ENCODE peak calls at places on chromosome 20, in six cellular contexts. O, P, N, Q, G and X are unnamed samples.

GRCh38 chr20:44137210-44137781 is 49.7 kb downstream of the JPH2 start:
- DNase-seq in P (no peak), G (no peak), O (no peak), N (peak; percentile 41), Q (no peak), X (no peak)

GRCh38 chr20:19889011-19889953 is 127.9 kb upstream of the NAA20 start:
- DNase-seq in G (no peak), P (no peak), O (peak; percentile 42), N (peak; percentile 32), Q (no peak), X (peak; percentile 80)

GRCh38 chr20:36231331-36231730 is 4.9 kb upstream of the AAR2 start:
- DNase-seq in N (no peak), P (no peak), G (no peak), Q (no peak), O (no peak), X (no peak)

GRCh38 chr20:46695888-46696287 is 6.6 kb upstream of the TP53RK start:
- DNase-seq in N (no peak), Q (no peak), G (no peak), P (no peak), O (no peak), X (no peak)

GRCh38 chr20:37131486-37131885 is 35.7 kb upstream of the RBL1 start:
- DNase-seq in P (no peak), N (no peak), Q (no peak), O (no peak), G (no peak), X (no peak)

GRCh38 chr20:43387737-43388136 is 70.0 kb upstream of the SRSF6 start:
- DNase-seq in Q (no peak), O (no peak), P (no peak), G (no peak), N (no peak), X (no peak)

GRCh38 chr20:57247292-57247975 is 19.0 kb downstream of the BMP7 start:
- DNase-seq in Q (no peak), G (no peak), O (no peak), N (no peak), P (no peak), X (no peak)

GRCh38 chr20:7702141-7702540 is 238.1 kb downstream of the HAO1 start:
- DNase-seq in G (no peak), Q (no peak), O (no peak), N (no peak), P (no peak), X (no peak)

GRCh38 chr20:18633411-18633810 is 45.6 kb downstream of the DTD1 start:
- DNase-seq in P (no peak), G (no peak), Q (no peak), N (no peak), O (no peak), X (no peak)

GRCh38 chr20:45953672-45954071 is 18.3 kb downstream of the ZNF335 start:
- DNase-seq in P (no peak), O (no peak), G (no peak), N (no peak), Q (no peak), X (peak; percentile 75)

GRCh38 chr20:54340206-54340605 is 132.3 kb downstream of the PFDN4 start:
- DNase-seq in P (no peak), O (no peak), Q (no peak), G (no peak), N (no peak), X (no peak)

GRCh38 chr20:51528263-51529026 is 14.1 kb downstream of the NFATC2 start:
- DNase-seq in N (no peak), G (no peak), Q (no peak), P (no peak), O (no peak), X (no peak)

GRCh38 chr20:44805335-44805734 is 5.0 kb downstream of the RIMS4 start:
- DNase-seq in P (no peak), G (no peak), O (no peak), Q (no peak), N (no peak), X (no peak)

GRCh38 chr20:51725584-51726176 is 42.5 kb downstream of the ATP9A start:
- DNase-seq in Q (no peak), O (no peak), N (no peak), G (no peak), P (no peak), X (no peak)

GRCh38 chr20:59737816-59738215 is 133.5 kb downstream of the PHACTR3 start:
- DNase-seq in O (no peak), N (no peak), G (no peak), P (no peak), Q (no peak), X (no peak)

GRCh38 chr20:14790771-14791517 is 453.5 kb upstream of the FLRT3 start:
- DNase-seq in G (no peak), N (no peak), Q (no peak), P (no peak), O (no peak), X (no peak)

GRCh38 chr20:39049148-39049547 is 87.0 kb downstream of the DHX35 start:
- DNase-seq in P (no peak), G (no peak), Q (no peak), N (no peak), O (no peak), X (no peak)

GRCh38 chr20:61487346-61488022 is 235.4 kb downstream of the CDH4 start:
- DNase-seq in G (no peak), O (no peak), Q (no peak), P (no peak), N (no peak), X (no peak)

GRCh38 chr20:53579581-53580375 is 13.9 kb downstream of the ZNF217 start:
- DNase-seq in Q (no peak), N (peak; percentile 38), G (no peak), O (no peak), P (no peak), X (no peak)

GRCh38 chr20:46621492-46621891 is 29.8 kb downstream of the SLC13A3 start:
- DNase-seq in P (no peak), Q (no peak), O (no peak), G (no peak), N (no peak), X (no peak)

GRCh38 chr20:41334452-41335421 is 5.9 kb upstream of the LPIN3 start:
- DNase-seq in G (no peak), O (peak; percentile 52), P (no peak), Q (no peak), N (no peak), X (no peak)

GRCh38 chr20:8542115-8542486 is 410.0 kb downstream of the PLCB1 start:
- DNase-seq in P (no peak), N (no peak), G (no peak), Q (no peak), O (no peak), X (no peak)

GRCh38 chr20:54123587-54124180 is 50.1 kb downstream of the CYP24A1 start:
- DNase-seq in O (no peak), Q (no peak), N (peak; percentile 79), P (peak; percentile 100), G (no peak), X (no peak)

GRCh38 chr20:21557246-21557982 is 43.5 kb upstream of the NKX2-2 start:
- DNase-seq in P (no peak), N (no peak), Q (no peak), G (no peak), O (peak; percentile 46), X (no peak)

GRCh38 chr20:44997171-44997570 is 30.9 kb downstream of the STK4 start:
- DNase-seq in N (no peak), P (no peak), G (no peak), Q (no peak), O (no peak), X (no peak)

GRCh38 chr20:10309326-10309725 is 90.7 kb downstream of the SNAP25 start:
- DNase-seq in O (no peak), P (no peak), Q (peak; percentile 52), N (no peak), G (no peak), X (no peak)

GRCh38 chr20:38201356-38201755 is 36.3 kb upstream of the TGM2 start:
- DNase-seq in P (no peak), Q (no peak), N (no peak), G (no peak), O (no peak), X (peak; percentile 64)

GRCh38 chr20:3111995-3112394 is 27.5 kb upstream of the AVP start:
- DNase-seq in G (no peak), Q (no peak), P (no peak), O (no peak), N (no peak), X (no peak)

GRCh38 chr20:20555838-20556237 is 156.6 kb downstream of the RALGAPA2 start:
- DNase-seq in P (no peak), G (no peak), O (no peak), Q (no peak), N (no peak), X (no peak)

GRCh38 chr20:62595069-62595468 is 47.2 kb upstream of the SLCO4A1 start:
- DNase-seq in G (no peak), Q (no peak), N (no peak), O (no peak), P (no peak), X (no peak)
- H3K4me3 ChIP-seq in G (no peak overlapping the region), Q (no peak overlapping the region), N (no peak overlapping the region), O (no peak overlapping the region), P (no peak overlapping the region), X (no peak overlapping the region)

DNA sequence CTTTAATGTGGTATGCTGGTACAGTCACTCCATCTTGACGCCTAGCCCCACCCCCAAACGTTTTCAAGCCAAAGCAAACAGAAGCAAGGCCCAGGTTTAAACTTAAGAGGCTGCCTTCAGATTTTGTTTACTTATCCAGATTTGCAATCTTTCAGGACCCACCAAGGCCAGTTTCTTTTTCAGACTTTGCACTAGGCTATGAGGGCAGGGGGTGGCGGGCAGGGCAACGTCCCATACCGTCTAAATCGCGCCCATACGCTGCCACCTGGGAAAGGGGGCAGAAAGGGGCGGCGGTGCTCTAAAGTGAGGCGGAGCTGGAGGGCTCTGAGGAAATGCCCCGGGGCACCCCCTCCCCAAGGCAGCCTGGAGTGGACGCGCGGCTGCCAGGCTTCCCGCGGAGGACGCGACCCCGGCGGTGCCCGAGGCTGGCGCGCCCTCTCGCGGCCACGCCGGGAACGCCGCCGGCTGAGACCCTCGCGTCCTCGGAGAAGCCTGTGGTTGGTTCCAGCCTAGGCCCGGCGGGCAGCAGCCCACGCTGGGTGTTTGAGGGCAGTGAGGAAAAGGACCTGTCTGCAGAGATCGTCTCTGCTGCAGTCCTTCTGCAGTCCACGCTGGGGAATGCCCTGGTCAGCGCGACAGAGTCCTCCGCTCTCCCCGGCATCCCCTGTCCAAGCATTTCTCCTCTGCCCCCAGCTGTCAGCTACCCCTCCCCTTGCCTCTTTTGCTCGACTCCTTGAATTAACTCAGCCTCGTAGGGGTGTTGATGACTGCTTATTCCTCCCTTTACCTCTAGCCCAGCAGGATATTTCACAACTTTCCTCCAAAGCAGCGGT is 129.2 kb upstream of the PRND start:
- DNase-seq in N (peak; percentile 38), Q (no peak), P (no peak), G (no peak), O (peak; percentile 94), X (peak; percentile 84)
- TF ChIP-seq POLR2AphosphoS5 in N (no peak), Q (no peak), P (no peak), G (no peak), O (no peak), X (no peak)

GRCh38 chr20:48578397-48579098 is 249.3 kb downstream of the PREX1 start:
- DNase-seq in G (no peak), Q (no peak), P (no peak), O (no peak), N (no peak), X (no peak)
- H3K4me3 ChIP-seq in G (no peak overlapping the region), Q (no peak overlapping the region), P (no peak overlapping the region), O (no peak overlapping the region), N (no peak overlapping the region), X (no peak overlapping the region)

GRCh38 chr20:35039146-35039545 is 53.5 kb downstream of the TRPC4AP start:
- DNase-seq in P (no peak), G (no peak), Q (no peak), N (peak; percentile 71), O (no peak), X (no peak)
- TF ChIP-seq POLR2AphosphoS5 in P (no peak), G (no peak), Q (no peak), N (peak; percentile 56), O (peak; percentile 27), X (no peak)

GRCh38 chr20:50379049-50379990 is 130.9 kb upstream of the PTPN1 start:
- DNase-seq in Q (no peak), P (no peak), O (peak; percentile 92), G (no peak), N (peak; percentile 92), X (peak; percentile 86)
- H3K4me3 ChIP-seq in Q (no peak overlapping the region), P (no peak overlapping the region), O (no peak overlapping the region), G (no peak overlapping the region), N (peak overlapping the region; percentile 14), X (no peak overlapping the region)